ENCODE peak calls at places on chromosomes 3 and 15, in ten cellular contexts. R, H, Q, B, J, P, N, L, U and M are unnamed samples.

GRCh38 chr15:69508659-69509058 is 56.0 kb downstream of the RPLP1 start:
- DNase-seq in H (no peak), N (no peak), L (no peak), R (no peak), B (no peak), U (no peak), Q (no peak), P (no peak), J (no peak), M (no peak)

GRCh38 chr3:38992117-38992779 is 59.5 kb downstream of the SCN11A start:
- DNase-seq in P (no peak), L (peak; percentile 76), B (no peak), H (no peak), R (peak; percentile 45), N (no peak), U (no peak), Q (no peak), J (no peak), M (no peak)

GRCh38 chr3:11356269-11356668 is 84.1 kb downstream of the ATG7 start:
- DNase-seq in N (no peak), L (peak; percentile 36), U (no peak), R (no peak), J (no peak), P (no peak), Q (no peak), B (no peak), H (no peak), M (no peak)

GRCh38 chr3:131789188-131789587 is 245.6 kb downstream of the CPNE4 start:
- DNase-seq in P (no peak), L (no peak), R (no peak), N (no peak), J (no peak), U (no peak), Q (no peak), B (no peak), H (no peak), M (no peak)

GRCh38 chr15:43930079-43930478 is 103.3 kb downstream of the WDR76 start:
- DNase-seq in Q (no peak), B (no peak), U (peak; percentile 11), R (no peak), L (peak; percentile 31), J (no peak), H (no peak), P (no peak), N (no peak), M (no peak)

GRCh38 chr3:42733501-42734262 is 31.1 kb upstream of the HHATL start:
- DNase-seq in J (no peak), R (no peak), P (no peak), L (no peak), N (no peak), H (no peak), Q (no peak), B (no peak), U (no peak), M (peak; percentile 45)

GRCh38 chr3:73508330-73508954 is 116.3 kb downstream of the PDZRN3 start:
- DNase-seq in R (peak; percentile 36), L (peak; percentile 75), U (no peak), H (peak; percentile 70), N (peak; percentile 51), B (no peak), P (peak; percentile 56), Q (peak; percentile 51), J (peak; percentile 36), M (no peak)

GRCh38 chr15:101314726-101315125 is 19.7 kb upstream of the SNRPA1 start:
- DNase-seq in U (no peak), N (no peak), H (no peak), R (no peak), P (no peak), J (no peak), Q (no peak), B (no peak), L (no peak), M (no peak)

GRCh38 chr3:181327349-181327748 is 337.8 kb upstream of the DNAJC19 start:
- DNase-seq in B (no peak), J (no peak), L (no peak), U (no peak), P (no peak), N (no peak), Q (no peak), H (no peak), R (no peak), M (no peak)

GRCh38 chr3:181330257-181330656 is 340.7 kb upstream of the DNAJC19 start:
- DNase-seq in P (no peak), H (no peak), R (no peak), B (no peak), Q (no peak), J (no peak), L (no peak), N (no peak), U (no peak), M (no peak)

GRCh38 chr3:181330821-181331563 is 341.5 kb upstream of the DNAJC19 start:
- DNase-seq in P (no peak), N (no peak), L (no peak), Q (no peak), J (no peak), B (no peak), U (no peak), R (no peak), H (no peak), M (no peak)

GRCh38 chr3:181329024-181329423 is 339.5 kb upstream of the DNAJC19 start:
- DNase-seq in B (no peak), L (no peak), P (no peak), N (no peak), Q (no peak), J (no peak), H (no peak), R (no peak), U (no peak), M (no peak)

DNA sequence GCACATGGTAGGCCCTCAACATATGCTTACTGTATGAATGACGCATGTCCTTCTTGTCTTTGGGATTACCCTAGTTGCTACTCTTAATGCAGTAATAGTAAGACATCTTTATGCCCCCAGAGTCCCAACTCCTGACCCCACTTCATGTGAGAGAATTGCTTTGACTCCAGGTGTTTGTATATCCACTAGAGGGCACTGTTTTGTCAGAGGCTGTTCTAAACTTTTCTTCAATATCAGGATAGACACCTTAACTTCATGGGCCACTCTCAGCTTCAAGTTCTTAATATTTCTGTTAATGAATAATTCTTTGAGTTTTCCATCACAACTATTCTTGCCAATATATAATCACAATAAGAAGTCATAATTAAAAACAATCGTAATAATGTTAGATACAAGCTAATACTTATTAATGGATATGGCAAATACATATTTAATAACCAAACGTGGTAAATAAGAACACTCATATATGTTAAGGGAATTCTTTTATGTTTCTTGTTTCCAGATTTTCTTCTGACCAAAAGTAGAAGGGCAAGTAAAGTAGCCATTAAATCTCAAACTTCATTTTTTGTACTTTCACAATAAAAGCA is 337.2 kb upstream of the DNAJC19 start:
- DNase-seq in U (no peak), P (no peak), N (no peak), Q (no peak), J (peak; percentile 14), B (no peak), H (peak; percentile 41), R (no peak), L (peak; percentile 9), M (no peak)
- TF ChIP-seq CTCF in U (no peak), P (peak; percentile 27), N (peak; percentile 82), Q (no peak), J (peak; percentile 77), B (peak; percentile 22), H (peak; percentile 61), R (peak; percentile 69), L (peak; percentile 58), M (peak; percentile 83)

GRCh38 chr3:177521305-177521704 is 324.0 kb upstream of the TBL1XR1 start:
- DNase-seq in L (no peak), P (peak; percentile 87), H (no peak), B (no peak), N (no peak), R (no peak), Q (no peak), U (no peak), J (no peak), M (peak; percentile 65)

GRCh38 chr3:177523991-177524438 is 326.7 kb upstream of the TBL1XR1 start:
- DNase-seq in R (no peak), N (no peak), L (no peak), Q (no peak), J (no peak), P (no peak), B (no peak), H (no peak), U (no peak), M (no peak)

GRCh38 chr3:177524742-177525141 is 327.5 kb upstream of the TBL1XR1 start:
- DNase-seq in H (no peak), Q (no peak), J (no peak), B (no peak), P (no peak), N (no peak), U (no peak), R (no peak), L (no peak), M (no peak)

GRCh38 chr3:177522051-177522450 is 324.8 kb upstream of the TBL1XR1 start:
- DNase-seq in U (no peak), H (no peak), P (no peak), J (no peak), B (no peak), R (no peak), Q (no peak), L (no peak), N (no peak), M (no peak)

DNA sequence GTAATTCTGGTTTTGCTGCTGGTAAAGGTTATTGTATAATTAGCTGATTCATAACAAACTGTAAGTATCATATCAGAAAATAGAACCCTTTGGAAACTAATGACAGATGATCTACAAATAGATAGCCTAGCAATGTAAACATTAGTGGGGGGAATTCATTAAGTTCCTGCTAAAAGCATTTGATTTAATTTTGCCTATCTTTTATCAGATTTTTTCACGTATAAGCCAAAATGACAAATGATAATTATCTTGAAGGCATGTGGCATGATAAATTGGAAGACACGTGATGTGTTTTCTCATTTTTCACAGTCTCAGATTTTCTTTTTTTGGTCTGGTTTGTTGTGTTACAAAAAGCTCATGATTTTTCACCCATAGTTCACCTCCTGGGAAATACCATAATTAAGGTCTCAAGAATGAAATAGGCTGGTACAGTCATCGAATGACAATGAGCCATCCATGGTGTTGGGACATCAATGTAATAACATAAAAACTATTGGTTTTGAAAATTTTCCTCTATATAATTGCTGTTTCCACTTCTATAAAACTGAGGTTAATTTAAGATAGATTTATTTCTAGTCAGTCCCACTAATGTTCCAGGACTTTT is 325.9 kb upstream of the TBL1XR1 start:
- DNase-seq in Q (no peak), R (no peak), H (no peak), N (no peak), P (no peak), J (no peak), B (no peak), U (no peak), L (peak; percentile 52), M (no peak)
- TF ChIP-seq CTCF in Q (no peak), R (no peak), H (no peak), N (no peak), P (no peak), J (no peak), B (no peak), U (no peak), L (no peak), M (no peak)

GRCh38 chr3:126081618-126082333 is 2.1 kb downstream of the SLC41A3 start:
- DNase-seq in U (no peak), Q (peak; percentile 98), R (no peak), P (peak; percentile 91), L (peak; percentile 36), H (no peak), N (no peak), B (no peak), J (peak; percentile 21), M (no peak)
- TF ChIP-seq CTCF in U (peak; percentile 40), Q (peak; percentile 71), R (peak; percentile 49), P (peak; percentile 4), L (peak; percentile 37), H (peak; percentile 19), N (peak; percentile 62), B (no peak), J (peak; percentile 68), M (peak; percentile 66)

GRCh38 chr15:74937602-74938371 is at the start of gene COX5A:
- DNase-seq in U (peak; percentile 83), Q (peak; percentile 96), J (peak; percentile 96), P (peak; percentile 98), L (peak; percentile 97), R (peak; percentile 88), N (peak; percentile 91), B (peak; percentile 87), H (peak; percentile 98), M (peak; percentile 93)
- TF ChIP-seq CTCF in U (no peak), Q (peak; percentile 17), J (no peak), P (peak; percentile 2), L (no peak), R (no peak), N (no peak), B (no peak), H (no peak), M (peak; percentile 33)